ENCODE peak calls at places on chromosomes 11 and 22, in four cellular contexts. D, W, A and K are unnamed samples.

GRCh38 chr11:75654314-75654713 is 14.5 kb downstream of the MAP6 start:
- DNase-seq in W (peak; percentile 93), D (no peak), A (no peak), K (no peak)

GRCh38 chr11:9573775-9574555 is 495 bp downstream of the WEE1 start:
- DNase-seq in W (no peak), A (no peak), D (no peak), K (no peak)

GRCh38 chr11:81647374-81647773 is 1086.3 kb downstream of the FAM181B start:
- DNase-seq in D (no peak), A (no peak), W (no peak), K (no peak)

GRCh38 chr11:62472063-62472884 is 53.4 kb downstream of the SCGB1A1 start:
- DNase-seq in W (peak; percentile 92), D (no peak), A (no peak), K (no peak)

GRCh38 chr11:72947229-72947628 is 133.0 kb downstream of the ATG16L2 start:
- DNase-seq in D (no peak), A (no peak), W (no peak), K (no peak)

GRCh38 chr22:49350441-49351121 is 477.1 kb downstream of the BRD1 start:
- DNase-seq in D (no peak), A (no peak), W (no peak), K (no peak)

GRCh38 chr11:5117588-5117987 is 20.6 kb downstream of the OR52A5 start:
- DNase-seq in A (no peak), D (no peak), W (no peak), K (no peak)

GRCh38 chr11:45280449-45280848 is 5.7 kb downstream of the SYT13 start:
- DNase-seq in W (no peak), D (no peak), A (no peak), K (no peak)

GRCh38 chr22:18987765-18988164 is 51.7 kb upstream of the PRODH start:
- DNase-seq in W (no peak), D (no peak), A (no peak), K (peak; percentile 45)

GRCh38 chr11:103581680-103582265 is 454.7 kb upstream of the DDI1 start:
- DNase-seq in A (no peak), W (no peak), D (no peak), K (no peak)

GRCh38 chr11:13327421-13327820 is 49.8 kb downstream of the BMAL1 start:
- DNase-seq in A (no peak), D (no peak), W (no peak), K (no peak)

GRCh38 chr11:79263001-79263400 is 177.8 kb downstream of the TENM4 start:
- DNase-seq in W (no peak), D (no peak), A (no peak), K (no peak)

DNA sequence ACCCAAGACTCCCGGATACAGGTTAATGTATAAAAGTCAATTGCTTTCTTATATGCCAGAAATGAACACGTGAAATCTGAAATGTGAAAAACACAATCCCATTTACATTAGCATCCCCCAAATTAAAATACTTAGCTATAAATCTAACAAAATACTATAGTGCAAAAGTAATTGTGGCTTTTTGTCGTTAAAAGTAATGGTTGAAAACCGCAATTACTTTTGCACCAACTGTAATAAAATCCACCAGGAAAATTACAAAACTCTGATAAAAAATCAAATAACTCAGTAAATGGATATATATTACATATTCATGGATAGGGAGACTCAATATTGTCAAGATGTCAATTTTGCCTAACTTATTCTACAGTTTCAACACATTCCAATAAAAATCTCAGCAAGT is 4.6 kb downstream of the TMEM225 start:
- DNase-seq in D (no peak), W (no peak), A (no peak), K (no peak)
- H3K4me1 ChIP-seq in D (no peaks in the 10 kb centered on the region), W (no peaks in the 10 kb centered on the region), A (no peaks in the 10 kb centered on the region), K (no peaks in the 10 kb centered on the region)

GRCh38 chr11:86478348-86478747 is 103.7 kb downstream of the CCDC81 start:
- DNase-seq in A (no peak), D (no peak), W (no peak), K (no peak)

GRCh38 chr11:86473991-86474833 is 99.5 kb downstream of the CCDC81 start:
- DNase-seq in D (no peak), A (peak; percentile 74), W (peak; percentile 77), K (no peak)

GRCh38 chr11:86475027-86475426 is 100.3 kb downstream of the CCDC81 start:
- DNase-seq in A (no peak), W (no peak), D (no peak), K (no peak)

GRCh38 chr11:86476109-86476861 is 101.6 kb downstream of the CCDC81 start:
- DNase-seq in D (no peak), W (no peak), A (no peak), K (peak; percentile 53)

DNA sequence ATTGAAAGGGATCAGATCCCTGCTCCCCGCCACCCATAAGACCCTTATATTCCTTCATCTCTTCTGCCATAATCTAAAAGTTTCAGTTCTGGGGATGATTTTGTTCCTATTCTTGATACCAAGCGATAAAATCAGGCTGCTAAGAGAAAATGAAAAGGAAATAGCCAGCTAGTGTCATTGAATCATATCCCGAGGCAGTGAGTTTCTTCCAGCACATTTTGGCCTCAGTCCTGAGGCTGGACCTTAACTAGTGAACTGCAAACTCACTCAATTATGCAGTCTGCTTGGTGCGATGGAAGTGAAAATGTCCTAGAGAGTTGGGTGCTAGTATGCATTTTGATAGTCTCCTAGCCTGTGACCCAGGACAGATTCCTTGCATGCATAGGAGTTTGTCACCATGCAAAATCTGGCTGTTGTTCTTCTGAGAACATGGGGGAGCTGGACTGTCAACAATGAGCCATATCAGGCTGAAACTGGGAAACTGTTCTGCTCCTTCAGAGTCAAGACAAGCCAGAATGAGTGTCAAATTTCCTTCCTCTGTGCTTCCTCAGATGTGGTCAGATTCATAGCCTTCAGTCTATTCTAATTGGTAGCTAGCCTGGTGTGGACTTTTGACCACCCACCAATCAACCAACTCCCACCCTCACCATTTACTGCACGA is 102.9 kb downstream of the CCDC81 start:
- DNase-seq in A (no peak), D (no peak), W (peak; percentile 53), K (no peak)
- H3K27ac ChIP-seq in A (peak overlapping the region; percentile 44), D (no peak overlapping the region), W (peak overlapping the region; percentile 50), K (peak overlapping the region; percentile 1)

GRCh38 chr11:69636512-69636866 is 4.5 kb upstream of the CCND1 start:
- DNase-seq in D (peak; percentile 76), A (peak; percentile 86), W (peak; percentile 89), K (peak; percentile 58)

GRCh38 chr11:69635804-69636511 is 5.0 kb upstream of the CCND1 start:
- DNase-seq in W (no peak), A (no peak), D (no peak), K (no peak)

GRCh38 chr11:69637601-69637955 is 3.4 kb upstream of the CCND1 start:
- DNase-seq in D (no peak), W (no peak), A (no peak), K (no peak)

GRCh38 chr11:69637956-69638871 is 2.7 kb upstream of the CCND1 start:
- DNase-seq in W (peak; percentile 74), A (no peak), D (peak; percentile 77), K (peak; percentile 56)

DNA sequence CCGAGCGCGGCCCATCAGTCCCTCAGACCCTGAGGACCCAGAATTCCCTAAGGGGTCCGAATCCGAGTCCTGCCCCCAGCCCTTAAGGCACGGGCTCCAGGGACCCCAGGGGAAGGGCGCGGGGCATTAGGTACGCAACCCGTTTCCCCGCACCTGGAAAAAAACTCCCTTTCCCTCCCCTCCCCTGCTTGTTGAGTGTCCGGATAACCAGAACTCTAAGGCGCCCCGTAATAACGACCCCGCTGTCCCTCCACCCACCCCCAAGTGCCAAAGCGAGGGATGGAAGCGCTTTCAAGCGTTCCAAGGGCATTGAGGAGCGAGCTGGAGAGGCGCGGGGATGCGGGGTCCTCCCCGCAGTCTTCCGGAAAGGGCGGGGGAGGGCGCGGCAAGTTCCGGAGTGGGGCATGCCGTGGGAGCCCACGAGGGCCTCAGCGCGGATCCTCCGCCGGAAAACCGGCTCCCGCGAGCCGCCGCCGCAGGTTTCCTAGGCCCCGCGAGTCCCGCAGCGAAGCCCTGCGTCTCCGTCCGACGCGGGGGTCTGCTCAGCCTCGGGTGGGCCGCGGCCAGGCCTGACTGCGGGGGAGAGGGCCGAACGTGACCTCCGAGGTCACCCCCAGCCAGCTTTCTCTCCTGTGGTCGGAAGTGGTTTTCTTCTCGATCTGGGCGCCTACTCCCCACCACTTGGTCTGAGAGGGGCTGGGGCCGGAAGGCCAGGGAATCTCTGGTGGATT is 3.9 kb upstream of the CCND1 start:
- DNase-seq in W (no peak), A (no peak), D (no peak), K (no peak)
- H3K4me3 ChIP-seq in W (peak overlapping the region; percentile 59), A (peak overlapping the region; percentile 59), D (no peak overlapping the region), K (no peak overlapping the region)

DNA sequence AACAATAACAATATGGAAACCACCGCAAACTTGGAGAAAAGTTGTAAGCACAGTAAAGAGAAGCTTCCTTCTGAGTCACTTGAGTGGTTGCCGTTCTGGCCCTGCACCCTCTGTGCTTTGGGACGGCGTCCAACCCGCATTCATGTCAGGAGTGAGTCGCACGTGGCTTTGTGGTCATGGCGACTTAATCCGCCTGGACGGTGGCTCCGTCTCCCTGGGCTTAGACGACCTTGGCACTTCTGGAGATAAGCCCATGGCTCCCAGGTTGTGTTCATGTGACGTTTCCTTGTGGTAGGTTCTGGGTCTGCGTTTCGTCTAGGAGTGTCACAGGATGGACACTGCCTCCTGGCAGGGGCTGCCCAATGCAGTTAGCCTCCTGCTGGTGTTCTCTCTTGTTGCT is 40.5 kb downstream of the TPCN2 start:
- DNase-seq in W (peak; percentile 81), A (no peak), D (no peak), K (no peak)
- H3K4me1 ChIP-seq in W (peaks cover 17% of the 10 kb centered on the region), A (no peaks in the 10 kb centered on the region), D (peaks cover 4% of the 10 kb centered on the region), K (no peaks in the 10 kb centered on the region)

DNA sequence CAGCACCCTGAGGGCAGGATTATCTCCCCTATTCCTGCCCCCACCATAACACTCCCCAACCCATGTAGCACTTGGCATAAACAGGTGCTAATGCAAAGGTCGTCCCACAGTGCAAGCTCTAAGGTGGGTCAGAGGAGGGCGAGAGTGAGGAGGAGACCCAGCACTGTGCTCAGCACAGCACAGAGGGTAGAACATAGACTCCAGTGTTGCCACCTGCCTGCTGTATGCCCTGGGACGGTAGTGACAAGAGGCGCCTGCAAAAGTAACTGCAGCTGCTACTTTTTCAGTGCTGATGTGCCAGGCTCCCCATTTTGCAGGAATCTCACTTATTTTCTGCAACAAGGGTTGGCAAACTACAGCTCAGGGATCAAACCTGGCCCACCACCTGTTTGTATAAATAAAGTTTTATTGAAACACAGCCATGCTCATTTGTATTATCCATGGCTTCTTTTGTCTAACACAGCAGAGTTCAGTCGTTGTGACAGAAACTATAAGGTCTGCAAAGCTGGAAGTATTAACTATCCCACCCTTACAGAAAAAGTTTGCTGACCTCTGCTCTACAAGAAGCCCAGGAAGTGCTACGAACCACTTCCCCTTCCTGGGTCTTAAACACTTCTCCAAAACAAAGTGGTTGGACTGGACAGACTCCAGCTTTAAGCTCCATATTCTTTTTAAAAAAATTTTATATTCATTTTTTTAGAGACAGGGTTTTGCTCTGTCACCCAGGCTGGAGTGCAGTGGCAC is 16.9 kb upstream of the CDC42BPG start:
- DNase-seq in D (no peak), W (no peak), A (no peak), K (no peak)
- H3K27ac ChIP-seq in D (no peak overlapping the region), W (no peak overlapping the region), A (peak overlapping the region; percentile 91), K (no peak overlapping the region)

DNA sequence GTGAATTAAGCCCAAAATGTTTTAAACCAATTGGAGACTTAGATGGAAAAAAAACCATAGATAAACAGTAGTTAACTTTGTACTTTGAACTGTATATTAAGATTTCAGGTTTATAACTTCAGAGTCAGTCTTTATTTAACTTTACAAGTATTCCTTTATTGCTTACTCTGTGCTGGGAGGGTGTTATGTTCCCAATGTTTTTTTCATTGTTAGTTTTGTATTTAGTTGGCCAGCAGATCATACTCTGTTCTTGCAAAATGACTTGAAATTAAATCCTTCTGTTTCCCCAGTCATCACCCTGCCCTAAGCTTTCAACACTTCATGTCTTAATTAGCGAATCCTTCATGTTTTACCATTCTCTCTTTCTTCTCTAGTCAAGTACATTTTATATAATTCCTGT is 25.3 kb downstream of the SIK2 start:
- DNase-seq in A (no peak), D (no peak), W (no peak), K (peak; percentile 66)
- H3K4me3 ChIP-seq in A (no peak overlapping the region), D (no peak overlapping the region), W (no peak overlapping the region), K (no peak overlapping the region)